ENCODE peak calls at places on chromosomes 2 and 18, in four cellular contexts. A, O, W and C are unnamed samples.

GRCh38 chr2:1638281-1638860 is 105.9 kb downstream of the PXDN start:
- DNase-seq in A (no peak), W (peak), O (no peak), C (no peak)

GRCh38 chr2:230913406-230913805 is 11.6 kb downstream of the GPR55 start:
- DNase-seq in W (no peak), O (no peak), A (peak), C (no peak)

GRCh38 chr2:118046628-118047210 is 32.8 kb upstream of the CCDC93 start:
- DNase-seq in W (peak), A (peak), O (peak), C (no peak)

GRCh38 chr2:19874726-19875125 is 27.1 kb downstream of the TTC32 start:
- DNase-seq in W (no peak), O (no peak), A (no peak), C (no peak)

GRCh38 chr2:74577448-74577847 is 22.9 kb downstream of the DOK1 start:
- DNase-seq in O (no peak), W (no peak), A (no peak), C (no peak)

GRCh38 chr2:71530246-71530986 is 77.1 kb downstream of the DYSF start:
- DNase-seq in A (peak), W (peak), O (peak), C (peak)

GRCh38 chr18:37588289-37588688 is 22.7 kb upstream of the CELF4 start:
- DNase-seq in A (no peak), W (no peak), O (no peak), C (no peak)

GRCh38 chr2:237475704-237476107 is 11.3 kb upstream of the MLPH start:
- DNase-seq in O (peak), W (peak), A (no peak), C (peak)

GRCh38 chr2:120914839-120915521 is 179.3 kb downstream of the GLI2 start:
- DNase-seq in O (peak), A (no peak), W (peak), C (no peak)

GRCh38 chr2:141517852-141518421 is 612.9 kb downstream of the LRP1B start:
- DNase-seq in O (no peak), A (no peak), W (peak), C (no peak)

GRCh38 chr2:1068241-1068640 is 117.6 kb downstream of the SNTG2 start:
- DNase-seq in A (no peak), W (no peak), O (no peak), C (no peak)

GRCh38 chr2:226174390-226174789 is 625.2 kb downstream of the IRS1 start:
- DNase-seq in A (no peak), O (no peak), W (no peak), C (no peak)

GRCh38 chr2:221779614-221780067 is 207.5 kb upstream of the EPHA4 start:
- DNase-seq in W (no peak), A (no peak), O (peak), C (no peak)

GRCh38 chr18:9454061-9454703 is 21.1 kb upstream of the RALBP1 start:
- DNase-seq in A (no peak), W (no peak), O (no peak), C (no peak)

GRCh38 chr2:240919786-240920782 is 13.9 kb downstream of the CROCC2 start:
- DNase-seq in A (peak), O (no peak), W (no peak), C (no peak)

GRCh38 chr2:232231514-232231913 is 147.0 kb upstream of the ALPP start:
- DNase-seq in W (no peak), A (no peak), O (no peak), C (no peak)

GRCh38 chr18:49677762-49678398 is 116.0 kb downstream of the LIPG start:
- DNase-seq in A (no peak), W (no peak), O (no peak), C (no peak)

GRCh38 chr2:181667234-181667633 is 10.3 kb upstream of the CERKL start:
- DNase-seq in W (no peak), O (no peak), A (no peak), C (no peak)

GRCh38 chr18:41617592-41617991 is 337.4 kb upstream of the PIK3C3 start:
- DNase-seq in O (no peak), W (no peak), A (peak), C (no peak)

GRCh38 chr2:179898873-179899272 is 37.5 kb upstream of the ZNF385B start:
- DNase-seq in A (peak), W (peak), O (peak), C (peak)

GRCh38 chr2:18149660-18150246 is 271.3 kb downstream of the KCNS3 start:
- DNase-seq in A (peak), W (peak), O (peak), C (peak)

GRCh38 chr2:20643826-20644225 is 7.1 kb downstream of the HS1BP3 start:
- DNase-seq in O (no peak), A (no peak), W (no peak), C (no peak)

GRCh38 chr18:52077251-52077983 is 262.6 kb upstream of the DCC start:
- DNase-seq in O (no peak), A (no peak), W (no peak), C (no peak)

GRCh38 chr2:172098650-172099471 is 3.8 kb downstream of the DLX2 start:
- DNase-seq in W (peak), O (peak), A (peak), C (peak)

GRCh38 chr2:72953976-72954375 is 36.7 kb downstream of the EMX1 start:
- DNase-seq in O (no peak), W (no peak), A (no peak), C (no peak)

GRCh38 chr2:127770973-127771735 is 39.8 kb downstream of the WDR33 start:
- DNase-seq in O (peak), A (no peak), W (peak), C (no peak)

GRCh38 chr18:51446571-51447210 is 249.2 kb upstream of the MEX3C start:
- DNase-seq in O (no peak), W (no peak), A (no peak), C (no peak)

GRCh38 chr2:177668617-177669016 is 276.0 kb downstream of the AGPS start:
- DNase-seq in A (no peak), W (no peak), O (no peak), C (no peak)

GRCh38 chr2:54073796-54074195 is 41.6 kb upstream of the ACYP2 start:
- DNase-seq in W (peak), A (no peak), O (no peak), C (no peak)

GRCh38 chr2:71672640-71673401 is 219.5 kb downstream of the DYSF start:
- DNase-seq in A (peak), W (no peak), O (no peak), C (no peak)

GRCh38 chr2:170878505-170878904 is 50.5 kb upstream of the GORASP2 start:
- DNase-seq in A (no peak), W (no peak), O (peak), C (no peak)

GRCh38 chr2:6186332-6187100 is 494.3 kb downstream of the SOX11 start:
- DNase-seq in A (no peak), W (no peak), O (peak), C (no peak)

GRCh38 chr2:240565267-240566202 is 2.7 kb upstream of the RNPEPL1 start:
- DNase-seq in A (peak), W (peak), O (peak), C (no peak)

GRCh38 chr2:118860506-118860905 is 13.1 kb upstream of the EN1 start:
- DNase-seq in O (no peak), W (peak), A (no peak), C (no peak)

GRCh38 chr18:75362435-75362834 is 65.1 kb downstream of the SMIM21 start:
- DNase-seq in O (no peak), A (no peak), W (no peak), C (no peak)

GRCh38 chr2:166468124-166469024 is 25.7 kb downstream of the SCN7A start:
- DNase-seq in W (no peak), O (peak), A (no peak), C (no peak)

GRCh38 chr2:239167766-239168444 is 232.9 kb downstream of the HDAC4 start:
- DNase-seq in W (no peak), A (no peak), O (no peak), C (no peak)

GRCh38 chr2:102336502-102336945 is 19.1 kb upstream of the IL18R1 start:
- DNase-seq in O (peak), W (peak), A (no peak), C (no peak)

GRCh38 chr18:68316636-68317035 is 398.3 kb downstream of the TMX3 start:
- DNase-seq in A (no peak), O (peak), W (no peak), C (no peak)

GRCh38 chr2:19746137-19746585 is 155.6 kb downstream of the TTC32 start:
- DNase-seq in W (no peak), O (no peak), A (no peak), C (no peak)

GRCh38 chr2:100292022-100292580 is 30.2 kb downstream of the LONRF2 start:
- DNase-seq in O (peak), W (peak), A (peak), C (no peak)

GRCh38 chr2:100289020-100289419 is 33.3 kb downstream of the LONRF2 start:
- DNase-seq in O (peak), A (no peak), W (no peak), C (no peak)

GRCh38 chr2:100293341-100294161 is 28.8 kb downstream of the LONRF2 start:
- DNase-seq in A (no peak), W (peak), O (no peak), C (no peak)

GRCh38 chr2:100291152-100291970 is 30.9 kb downstream of the LONRF2 start:
- DNase-seq in O (peak), W (peak), A (peak), C (no peak)

DNA sequence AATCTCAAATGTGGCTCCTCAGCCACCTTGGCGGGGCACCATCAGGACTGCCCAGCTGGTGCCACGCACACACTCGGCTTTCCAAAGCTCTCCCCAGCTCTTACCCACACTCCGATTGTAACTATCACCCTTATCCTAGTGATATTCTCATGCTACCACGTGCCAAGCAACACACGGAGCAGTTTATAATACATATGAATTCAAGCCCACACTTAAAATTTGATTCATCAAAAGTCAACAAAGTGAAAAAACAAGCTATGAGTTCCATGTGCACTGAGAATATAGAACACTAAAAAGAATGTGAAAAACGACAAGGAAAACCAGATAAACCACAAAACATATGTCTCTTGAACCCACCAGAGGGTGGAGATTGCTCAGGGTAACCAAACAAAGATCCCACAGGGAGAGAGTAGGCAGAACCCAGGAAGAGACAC is 31.6 kb downstream of the LONRF2 start:
- DNase-seq in O (no peak), A (no peak), W (no peak), C (no peak)
- H3K4me2 ChIP-seq in O (no peak), A (peak), W (peak), C (no peak)

DNA sequence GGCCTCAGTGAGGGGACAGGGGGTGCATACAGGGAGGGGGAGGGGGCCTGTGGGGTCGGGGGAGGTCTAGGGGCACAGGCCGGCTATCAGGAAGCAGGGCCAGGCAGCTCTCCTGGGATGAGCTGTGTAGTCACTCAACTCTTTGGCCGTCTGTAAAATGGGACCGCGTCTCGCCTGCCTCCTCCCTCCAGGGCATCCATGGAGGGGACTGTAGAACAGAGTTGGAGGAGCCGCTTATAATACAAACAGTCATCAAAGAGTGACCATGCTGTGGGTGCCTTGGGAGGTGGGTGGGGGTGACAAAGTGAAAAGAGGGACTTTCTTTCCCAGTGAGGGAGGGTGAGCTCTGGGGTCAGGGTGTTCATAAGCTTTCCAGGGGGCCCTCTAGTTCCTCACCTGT is 169.6 kb upstream of the HAAO start:
- DNase-seq in W (no peak), O (no peak), A (no peak), C (no peak)
- H3K9ac ChIP-seq in W (no peak), O (peak), A (no peak), C (no peak)

GRCh38 chr2:39435254-39435653 is 1.8 kb downstream of the MAP4K3 start:
- DNase-seq in O (peak), W (no peak), A (no peak), C (peak)

GRCh38 chr2:39433586-39434195 is 3.4 kb downstream of the MAP4K3 start:
- DNase-seq in A (no peak), O (no peak), W (peak), C (no peak)

GRCh38 chr2:39435974-39436591 is 1.0 kb downstream of the MAP4K3 start:
- DNase-seq in A (peak), O (peak), W (peak), C (no peak)

GRCh38 chr2:39432701-39433100 is 4.4 kb downstream of the MAP4K3 start:
- DNase-seq in O (no peak), A (no peak), W (no peak), C (no peak)

GRCh38 chr2:39434233-39434897 is 2.7 kb downstream of the MAP4K3 start:
- DNase-seq in A (no peak), O (no peak), W (no peak), C (no peak)
- H3K4me3 ChIP-seq in A (no peak), O (peak), W (peak), C (peak)

GRCh38 chr18:79460445-79461300 is 64.9 kb downstream of the NFATC1 start:
- DNase-seq in A (no peak), O (no peak), W (no peak), C (no peak)
- H3K4me2 ChIP-seq in A (no peak), O (no peak), W (no peak), C (no peak)